ENCODE peak calls at places on chromosome 12, in four cellular contexts. One of them, this sample, is unnamed.

GRCh38 chr12:101407054-101407437 is 526 bp downstream of the ARL1 start:
- DNase-seq in tibial artery: peak; percentile 67
- DNase-seq in GM04504: peak; percentile 10
- DNase-seq in HTR-8/SVneo: no peak
- DNase-seq in this sample: no peak

GRCh38 chr12:82359115-82359478 is 768 bp downstream of the METTL25 start:
- DNase-seq in tibial artery: no peak
- DNase-seq in GM04504: no peak
- DNase-seq in HTR-8/SVneo: no peak
- DNase-seq in this sample: peak; percentile 35

GRCh38 chr12:13376627-13377373 is 180.3 kb downstream of the EMP1 start:
- DNase-seq in tibial artery: no peak
- DNase-seq in GM04504: no peak
- DNase-seq in HTR-8/SVneo: no peak
- DNase-seq in this sample: no peak

GRCh38 chr12:2092890-2093289 is 40.1 kb downstream of the CACNA1C start:
- DNase-seq in tibial artery: peak; percentile 93
- DNase-seq in GM04504: no peak
- DNase-seq in HTR-8/SVneo: no peak
- DNase-seq in this sample: no peak

GRCh38 chr12:72380441-72380840 is 108.3 kb downstream of the TRHDE start:
- DNase-seq in tibial artery: no peak
- DNase-seq in GM04504: no peak
- DNase-seq in HTR-8/SVneo: no peak
- DNase-seq in this sample: no peak

GRCh38 chr12:113234483-113234882 is 13.2 kb downstream of the TPCN1 start:
- DNase-seq in tibial artery: peak; percentile 35
- DNase-seq in GM04504: no peak
- DNase-seq in HTR-8/SVneo: no peak
- DNase-seq in this sample: no peak

GRCh38 chr12:75592086-75592485 is 80.7 kb upstream of the KRR1 start:
- DNase-seq in tibial artery: no peak
- DNase-seq in GM04504: no peak
- DNase-seq in HTR-8/SVneo: no peak
- DNase-seq in this sample: no peak

GRCh38 chr12:40058721-40059190 is 47.1 kb downstream of the SLC2A13 start:
- DNase-seq in tibial artery: no peak
- DNase-seq in GM04504: no peak
- DNase-seq in HTR-8/SVneo: no peak
- DNase-seq in this sample: no peak

GRCh38 chr12:102728506-102729242 is 188.4 kb downstream of the PAH start:
- DNase-seq in tibial artery: no peak
- DNase-seq in GM04504: no peak
- DNase-seq in HTR-8/SVneo: no peak
- DNase-seq in this sample: no peak

GRCh38 chr12:123151679-123152454 is 977 bp upstream of the PITPNM2 start:
- DNase-seq in tibial artery: no peak
- DNase-seq in GM04504: no peak
- DNase-seq in HTR-8/SVneo: no peak
- DNase-seq in this sample: no peak

GRCh38 chr12:130357729-130358330 is 20.1 kb downstream of the PIWIL1 start:
- DNase-seq in tibial artery: no peak
- DNase-seq in GM04504: no peak
- DNase-seq in HTR-8/SVneo: no peak
- DNase-seq in this sample: no peak

GRCh38 chr12:93199831-93200236 is 177.9 kb upstream of the NUDT4 start:
- DNase-seq in tibial artery: no peak
- DNase-seq in GM04504: no peak
- DNase-seq in HTR-8/SVneo: no peak
- DNase-seq in this sample: no peak

GRCh38 chr12:50211392-50212070 is 44.4 kb upstream of the CERS5 start:
- DNase-seq in tibial artery: no peak
- DNase-seq in GM04504: no peak
- DNase-seq in HTR-8/SVneo: no peak
- DNase-seq in this sample: no peak

GRCh38 chr12:31728289-31728916 is 418 bp downstream of the AMN1 start:
- DNase-seq in tibial artery: no peak
- DNase-seq in GM04504: no peak
- DNase-seq in HTR-8/SVneo: peak; percentile 44
- DNase-seq in this sample: peak; percentile 35

GRCh38 chr12:130500835-130501330 is 163.2 kb downstream of the PIWIL1 start:
- DNase-seq in tibial artery: no peak
- DNase-seq in GM04504: no peak
- DNase-seq in HTR-8/SVneo: no peak
- DNase-seq in this sample: no peak

GRCh38 chr12:52838871-52839446 is 4.8 kb upstream of the KRT79 start:
- DNase-seq in tibial artery: no peak
- DNase-seq in GM04504: no peak
- DNase-seq in HTR-8/SVneo: no peak
- DNase-seq in this sample: no peak

GRCh38 chr12:112584266-112584722 is 165.5 kb downstream of the PTPN11 start:
- DNase-seq in tibial artery: no peak
- DNase-seq in GM04504: no peak
- DNase-seq in HTR-8/SVneo: no peak
- DNase-seq in this sample: peak; percentile 58

GRCh38 chr12:106302401-106303201 is at the start of gene TCP11L2:
- DNase-seq in tibial artery: peak; percentile 94
- DNase-seq in GM04504: peak; percentile 66
- DNase-seq in HTR-8/SVneo: peak; percentile 72
- DNase-seq in this sample: peak; percentile 86